ENCODE peak calls at places on chromosomes 1 and 21, in four cellular contexts. C is pancreas, U is progenitor cell of endocrine pancreas, T is mesothelial cell of epicardium. E is an unnamed sample.

GRCh38 chr1:114033219-114033706 is 54.0 kb downstream of the OLFML3 start:
- DNase-seq in T (no peak), U (peak), C (no peak), E (no peak)

GRCh38 chr1:6043561-6043960 is 2.1 kb upstream of the KCNAB2 start:
- DNase-seq in U (no peak), C (no peak), T (no peak), E (no peak)

GRCh38 chr1:216183007-216183406 is 240.2 kb downstream of the USH2A start:
- DNase-seq in C (no peak), T (no peak), U (no peak), E (no peak)

GRCh38 chr1:197680311-197680710 is 95.0 kb downstream of the DENND1B start:
- DNase-seq in U (no peak), T (no peak), C (no peak), E (no peak)

GRCh38 chr1:177181631-177182291 is 11.0 kb downstream of the BRINP2 start:
- DNase-seq in U (peak), T (peak), C (peak), E (no peak)

GRCh38 chr1:45685308-45686080 is 839 bp downstream of the GPBP1L1 start:
- DNase-seq in T (no peak), U (no peak), C (no peak), E (no peak)

GRCh38 chr1:20721117-20722061 is 3.6 kb upstream of the KIF17 start:
- DNase-seq in C (no peak), T (no peak), U (no peak), E (peak)

GRCh38 chr1:121516279-121516967 is 331.6 kb downstream of the SRGAP2C start:
- DNase-seq in T (no peak), C (no peak), U (no peak), E (no peak)

GRCh38 chr1:231931846-231932454 is 305.4 kb downstream of the DISC1 start:
- DNase-seq in C (no peak), U (no peak), T (no peak), E (peak)

GRCh38 chr1:59674605-59675004 is 140.1 kb upstream of the HOOK1 start:
- DNase-seq in U (no peak), C (no peak), T (no peak), E (no peak)

GRCh38 chr21:28663111-28663693 is 329.5 kb downstream of the LTN1 start:
- DNase-seq in C (no peak), T (no peak), U (no peak), E (no peak)

GRCh38 chr1:12204754-12205658 is 24.8 kb upstream of the VPS13D start:
- DNase-seq in T (no peak), C (no peak), U (no peak), E (no peak)

GRCh38 chr1:181482521-181483083 is 715 bp upstream of the CACNA1E start:
- DNase-seq in C (no peak), U (peak), T (peak), E (no peak)

GRCh38 chr1:184083016-184083415 is 31.5 kb downstream of the TSEN15 start:
- DNase-seq in T (no peak), U (no peak), C (no peak), E (no peak)

GRCh38 chr1:67005068-67005467 is 48.9 kb downstream of the SLC35D1 start:
- DNase-seq in U (no peak), T (no peak), C (no peak), E (no peak)

GRCh38 chr1:51504806-51505525 is 14.1 kb downstream of the EPS15 start:
- DNase-seq in T (no peak), C (no peak), U (no peak), E (no peak)

GRCh38 chr1:101004061-101004460 is 21.5 kb downstream of the DPH5 start:
- DNase-seq in T (no peak), U (no peak), C (no peak), E (no peak)

GRCh38 chr1:37034301-37035013 is at the start of gene GRIK3:
- DNase-seq in C (no peak), T (peak), U (no peak), E (no peak)

GRCh38 chr1:203104096-203104495 is 18.3 kb upstream of the MYOG start:
- DNase-seq in C (no peak), T (no peak), U (no peak), E (no peak)

GRCh38 chr21:26624983-26625519 is 52.0 kb upstream of the CYYR1 start:
- DNase-seq in T (no peak), U (no peak), C (no peak), E (no peak)

GRCh38 chr1:47533176-47534039 is 95.6 kb downstream of the FOXD2 start:
- DNase-seq in C (no peak), U (peak), T (peak), E (no peak)

GRCh38 chr1:205440476-205441317 is 15.1 kb downstream of the BLACAT1 start:
- DNase-seq in C (peak), T (no peak), U (no peak), E (peak)

GRCh38 chr21:40577285-40578043 is 269.5 kb downstream of the DSCAM start:
- DNase-seq in T (no peak), U (no peak), C (no peak), E (no peak)

GRCh38 chr1:223074427-223074826 is 68.6 kb downstream of the TLR5 start:
- DNase-seq in U (no peak), C (no peak), T (no peak), E (no peak)

GRCh38 chr21:45366931-45367401 is 38.0 kb upstream of the COL18A1 start:
- DNase-seq in U (no peak), C (peak), T (no peak), E (no peak)

GRCh38 chr1:38089712-38090360 is 43.2 kb upstream of the POU3F1 start:
- DNase-seq in C (no peak), U (no peak), T (no peak), E (no peak)

GRCh38 chr1:38090796-38091195 is 44.2 kb upstream of the POU3F1 start:
- DNase-seq in C (no peak), T (no peak), U (no peak), E (no peak)

GRCh38 chr1:38085666-38086305 is 39.2 kb upstream of the POU3F1 start:
- DNase-seq in C (no peak), T (no peak), U (no peak), E (no peak)

GRCh38 chr1:38087676-38088075 is 41.1 kb upstream of the POU3F1 start:
- DNase-seq in T (no peak), C (no peak), U (no peak), E (no peak)

GRCh38 chr1:38088366-38088765 is 41.8 kb upstream of the POU3F1 start:
- DNase-seq in T (no peak), U (no peak), C (no peak), E (no peak)
- TF ChIP-seq CTCF in T (no peak), U (no peak), C (no peak), E (no peak)

GRCh38 chr1:172283766-172284165 is 136.7 kb upstream of the C1orf105 start:
- DNase-seq in U (no peak), T (no peak), C (no peak), E (no peak)

GRCh38 chr1:172288611-172289010 is 131.9 kb upstream of the C1orf105 start:
- DNase-seq in C (no peak), T (no peak), U (no peak), E (no peak)

GRCh38 chr1:172287207-172287606 is 133.3 kb upstream of the C1orf105 start:
- DNase-seq in T (no peak), U (no peak), C (peak), E (no peak)

GRCh38 chr1:172289448-172289847 is 131.0 kb upstream of the C1orf105 start:
- DNase-seq in U (no peak), T (no peak), C (no peak), E (no peak)

DNA sequence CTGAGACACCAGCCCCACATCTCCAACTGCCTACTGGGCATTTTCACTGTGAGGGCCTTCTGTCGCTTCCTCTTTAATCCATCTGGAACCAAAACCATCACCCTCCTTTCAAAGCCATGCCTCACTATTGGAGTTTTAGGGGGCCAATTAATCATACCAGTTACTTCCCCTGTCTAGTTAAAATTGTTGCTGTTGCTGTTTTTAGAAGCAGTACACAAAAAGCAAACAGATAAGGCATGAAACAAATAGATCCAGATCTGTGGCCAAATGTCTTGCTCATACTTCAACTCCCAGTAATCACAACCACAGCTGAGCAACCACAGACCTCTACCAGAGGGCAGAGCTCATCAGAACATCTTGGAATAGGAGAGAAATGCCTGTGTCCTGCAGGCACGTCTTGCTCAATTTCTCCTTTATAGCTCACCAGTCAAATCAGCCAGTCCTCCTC is 133.8 kb upstream of the C1orf105 start:
- DNase-seq in U (no peak), C (no peak), T (no peak), E (no peak)
- TF ChIP-seq CTCF in U (no peak), C (no peak), T (no peak), E (no peak)

GRCh38 chr1:40769815-40770214 is 13.8 kb upstream of the KCNQ4 start:
- DNase-seq in C (no peak), T (no peak), U (no peak), E (no peak)
- TF ChIP-seq CTCF in C (no peak), T (no peak), U (no peak), E (no peak)

GRCh38 chr1:88289703-88290102 is 394.4 kb upstream of the PKN2 start:
- DNase-seq in T (no peak), U (no peak), C (peak), E (no peak)

GRCh38 chr1:88288571-88288970 is 395.5 kb upstream of the PKN2 start:
- DNase-seq in T (no peak), U (no peak), C (no peak), E (no peak)

GRCh38 chr1:88284066-88284465 is 400.0 kb upstream of the PKN2 start:
- DNase-seq in U (no peak), C (no peak), T (no peak), E (no peak)

GRCh38 chr1:88284666-88285366 is 399.3 kb upstream of the PKN2 start:
- DNase-seq in U (no peak), C (no peak), T (no peak), E (no peak)

DNA sequence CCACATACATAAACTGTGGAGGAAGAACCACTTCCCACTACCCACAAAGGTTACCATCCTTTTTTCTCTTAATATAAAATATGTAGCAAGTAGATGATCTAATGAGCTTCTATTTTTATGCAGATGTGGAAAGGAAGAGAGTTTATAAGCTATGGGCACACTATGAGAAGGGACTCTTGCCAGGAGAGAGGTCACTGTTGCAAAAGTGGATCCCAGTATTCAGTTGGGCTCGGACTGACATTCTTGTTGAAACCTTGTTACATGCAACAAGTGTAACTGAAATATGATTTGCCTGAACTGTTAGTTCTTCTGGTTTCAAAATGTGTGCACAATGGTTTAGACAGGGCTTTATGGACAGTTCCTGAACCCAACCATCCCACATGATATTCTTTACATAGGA is 397.4 kb upstream of the PKN2 start:
- DNase-seq in U (no peak), C (no peak), T (no peak), E (no peak)
- TF ChIP-seq CTCF in U (no peak), C (no peak), T (no peak), E (no peak)

GRCh38 chr1:54551891-54552290 is 3.9 kb downstream of the ACOT11 start:
- DNase-seq in T (no peak), U (no peak), C (no peak), E (no peak)

GRCh38 chr1:54557956-54558355 is 9.9 kb downstream of the ACOT11 start:
- DNase-seq in T (no peak), U (no peak), C (no peak), E (no peak)

GRCh38 chr1:54556110-54556509 is 8.1 kb downstream of the ACOT11 start:
- DNase-seq in T (no peak), U (no peak), C (no peak), E (no peak)

GRCh38 chr1:54549181-54549924 is 1.3 kb downstream of the ACOT11 start:
- DNase-seq in U (no peak), T (no peak), C (no peak), E (no peak)

DNA sequence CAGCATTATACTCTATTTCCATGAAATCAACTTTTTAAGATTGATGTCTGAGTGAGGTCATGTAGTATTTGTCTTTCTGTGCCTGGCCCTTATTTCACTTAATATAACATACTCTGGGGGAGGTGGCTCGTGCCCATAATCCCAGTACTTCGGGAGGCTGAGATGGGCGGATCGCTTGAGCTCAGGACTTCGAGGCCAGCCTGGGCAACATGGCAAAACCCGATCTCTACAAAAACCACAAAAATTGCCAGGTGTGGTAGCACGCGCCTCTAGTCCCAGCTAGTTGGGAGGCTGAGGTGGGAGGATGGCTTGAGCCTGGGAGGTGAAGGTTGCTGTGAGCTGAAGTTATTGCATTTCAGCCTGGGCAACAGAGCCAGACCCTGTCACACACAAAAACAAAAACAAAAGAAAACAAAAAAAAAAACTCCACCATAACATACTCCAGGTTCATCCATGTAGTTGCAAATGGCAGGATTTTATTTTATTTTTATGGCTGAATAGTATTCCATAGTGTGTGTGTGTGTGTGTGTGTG is 5.8 kb downstream of the ACOT11 start:
- DNase-seq in T (no peak), U (no peak), C (no peak), E (no peak)
- TF ChIP-seq CTCF in T (no peak), U (no peak), C (no peak), E (no peak)

GRCh38 chr1:30721311-30722174 is 1.8 kb downstream of the MATN1 start:
- DNase-seq in U (no peak), C (no peak), T (no peak), E (no peak)
- TF ChIP-seq CTCF in U (no peak), C (no peak), T (no peak), E (no peak)

GRCh38 chr1:13948396-13948795 is 248.4 kb downstream of the PRDM2 start:
- DNase-seq in U (no peak), T (no peak), C (no peak), E (no peak)

GRCh38 chr1:13949571-13949970 is 249.6 kb downstream of the PRDM2 start:
- DNase-seq in U (no peak), C (no peak), T (no peak), E (no peak)

GRCh38 chr1:13951793-13952751 is 252.1 kb downstream of the PRDM2 start:
- DNase-seq in C (no peak), U (no peak), T (no peak), E (no peak)

GRCh38 chr1:13948851-13949490 is 249.0 kb downstream of the PRDM2 start:
- DNase-seq in U (no peak), T (no peak), C (no peak), E (no peak)

GRCh38 chr1:13950637-13951036 is 250.6 kb downstream of the PRDM2 start:
- DNase-seq in U (no peak), T (no peak), C (no peak), E (no peak)
- TF ChIP-seq CTCF in U (peak), T (peak), C (no peak), E (no peak)